ENCODE peak calls at places on chromosome 2, in seven cellular contexts. F is mesendoderm, V is IMR-90, O is trophoblast cell, Y is neuronal stem cell, I is H1, D is H9. J is an unnamed sample.
A peak's percentile ranks its signal among the peaks of the same experiment; 100 is the strongest.

GRCh38 chr2:147297820-147298219 is 547.0 kb upstream of the ACVR2A start:
- DNase-seq in O (no peak), Y (no peak), V (no peak), F (no peak), D (no peak), I (no peak), J (no peak)

GRCh38 chr2:10913501-10914271 is 2.0 kb downstream of the KCNF1 start:
- DNase-seq in V (no peak), D (peak; percentile 29), O (no peak), F (no peak), Y (no peak), I (no peak), J (no peak)

GRCh38 chr2:102765061-102765460 is 3.2 kb downstream of the TMEM182 start:
- DNase-seq in V (no peak), Y (no peak), F (no peak), D (no peak), I (no peak), O (no peak), J (no peak)

GRCh38 chr2:233676046-233676445 is 4.3 kb downstream of the UGT1A9 start:
- DNase-seq in V (no peak), I (no peak), O (no peak), D (no peak), F (no peak), Y (no peak), J (no peak)

GRCh38 chr2:33607137-33607781 is 8.2 kb upstream of the FAM98A start:
- DNase-seq in F (peak; percentile 47), O (no peak), D (peak; percentile 88), V (no peak), I (peak; percentile 78), Y (no peak), J (no peak)

GRCh38 chr2:201901770-201902169 is 95.4 kb downstream of the CDK15 start:
- DNase-seq in I (no peak), D (no peak), O (no peak), Y (no peak), F (peak; percentile 77), V (no peak), J (no peak)

GRCh38 chr2:46831037-46831868 is 84.4 kb downstream of the MCFD2 start:
- DNase-seq in V (peak; percentile 76), D (no peak), O (no peak), Y (no peak), I (no peak), F (no peak), J (peak; percentile 73)

GRCh38 chr2:237260032-237260431 is 153.9 kb downstream of the COL6A3 start:
- DNase-seq in F (no peak), D (no peak), I (no peak), O (no peak), Y (no peak), V (peak; percentile 68), J (no peak)

GRCh38 chr2:75716406-75716805 is 5.7 kb upstream of the GCFC2 start:
- DNase-seq in V (no peak), D (no peak), I (no peak), O (no peak), Y (no peak), F (no peak), J (no peak)

GRCh38 chr2:176769499-176770350 is 442.9 kb upstream of the HNRNPA3 start:
- DNase-seq in Y (no peak), F (no peak), O (no peak), I (no peak), D (no peak), V (no peak), J (no peak)

GRCh38 chr2:175999283-175999819 is 2.7 kb downstream of the LNPK start:
- DNase-seq in V (no peak), Y (no peak), O (no peak), I (no peak), F (no peak), D (no peak), J (peak; percentile 20)

GRCh38 chr2:131431336-131431735 is 44.6 kb upstream of the TUBA3D start:
- DNase-seq in F (no peak), V (peak; percentile 54), D (no peak), Y (no peak), I (no peak), O (no peak), J (no peak)

GRCh38 chr2:175854665-175855064 is 147.4 kb downstream of the LNPK start:
- DNase-seq in D (no peak), O (no peak), V (no peak), I (no peak), Y (no peak), F (no peak), J (no peak)

GRCh38 chr2:68747413-68747812 is 12.8 kb downstream of the ARHGAP25 start:
- DNase-seq in V (no peak), D (peak; percentile 11), Y (no peak), I (peak; percentile 13), F (no peak), O (no peak), J (no peak)

GRCh38 chr2:37583867-37584266 is 87.6 kb downstream of the CDC42EP3 start:
- DNase-seq in Y (peak; percentile 5), V (peak; percentile 74), O (no peak), F (peak; percentile 27), D (no peak), I (no peak), J (peak; percentile 71)

GRCh38 chr2:44943693-44944101 is 2.2 kb downstream of the SIX3 start:
- DNase-seq in Y (no peak), D (peak; percentile 61), F (peak; percentile 71), V (no peak), O (no peak), I (no peak), J (no peak)

GRCh38 chr2:109352066-109352897 is 223.3 kb downstream of the SH3RF3 start:
- DNase-seq in O (no peak), F (no peak), Y (no peak), D (no peak), V (no peak), I (peak; percentile 34), J (no peak)

GRCh38 chr2:33412920-33413319 is 63.5 kb upstream of the RASGRP3 start:
- DNase-seq in D (no peak), I (no peak), F (peak; percentile 53), V (peak; percentile 76), O (no peak), Y (no peak), J (peak; percentile 80)

GRCh38 chr2:186503827-186504606 is 18.0 kb downstream of the ZC3H15 start:
- DNase-seq in O (no peak), D (no peak), I (no peak), Y (no peak), V (peak; percentile 37), F (peak; percentile 24), J (peak; percentile 58)

GRCh38 chr2:100987536-100987935 is 14.6 kb upstream of the RPL31 start:
- DNase-seq in I (no peak), V (no peak), F (no peak), O (peak; percentile 47), D (no peak), Y (no peak), J (no peak)

GRCh38 chr2:237596856-237597679 is 6.5 kb upstream of the RAB17 start:
- DNase-seq in I (no peak), O (no peak), V (no peak), Y (no peak), D (peak; percentile 24), F (no peak), J (no peak)

GRCh38 chr2:241864897-241865213 is 4.7 kb upstream of the RTP5 start:
- DNase-seq in O (no peak), D (no peak), F (no peak), I (no peak), Y (no peak), V (no peak), J (no peak)

GRCh38 chr2:241863021-241863954 is 4.6 kb upstream of the PDCD1 start:
- DNase-seq in V (peak; percentile 55), F (no peak), I (no peak), D (no peak), Y (no peak), O (no peak), J (no peak)

GRCh38 chr2:241865957-241866858 is 3.3 kb upstream of the RTP5 start:
- DNase-seq in D (peak; percentile 63), V (peak; percentile 16), O (no peak), F (peak; percentile 67), I (peak; percentile 75), Y (peak; percentile 58), J (peak; percentile 21)

GRCh38 chr2:241865416-241865956 is 4.0 kb upstream of the RTP5 start:
- DNase-seq in V (no peak), I (no peak), F (peak; percentile 13), Y (no peak), O (no peak), D (no peak), J (no peak)

GRCh38 chr2:241864168-241864896 is 5.2 kb upstream of the RTP5 start:
- DNase-seq in Y (no peak), D (no peak), I (no peak), F (no peak), V (no peak), O (no peak), J (no peak)
- H4K8ac ChIP-seq in Y (peak overlapping the region; percentile 54), D (peak overlapping the region; percentile 60), I (no peak overlapping the region), F (no peak overlapping the region), V (no peak overlapping the region), O (no peak overlapping the region), J (peak overlapping the region; percentile 45)

GRCh38 chr2:165852394-165852793 is 58.3 kb upstream of the GALNT3 start:
- DNase-seq in D (no peak), I (no peak), O (no peak), F (no peak), Y (no peak), V (no peak), J (no peak)

GRCh38 chr2:165863816-165864221 is 69.8 kb upstream of the GALNT3 start:
- DNase-seq in V (no peak), O (no peak), I (no peak), Y (no peak), F (peak; percentile 10), D (no peak), J (no peak)

DNA sequence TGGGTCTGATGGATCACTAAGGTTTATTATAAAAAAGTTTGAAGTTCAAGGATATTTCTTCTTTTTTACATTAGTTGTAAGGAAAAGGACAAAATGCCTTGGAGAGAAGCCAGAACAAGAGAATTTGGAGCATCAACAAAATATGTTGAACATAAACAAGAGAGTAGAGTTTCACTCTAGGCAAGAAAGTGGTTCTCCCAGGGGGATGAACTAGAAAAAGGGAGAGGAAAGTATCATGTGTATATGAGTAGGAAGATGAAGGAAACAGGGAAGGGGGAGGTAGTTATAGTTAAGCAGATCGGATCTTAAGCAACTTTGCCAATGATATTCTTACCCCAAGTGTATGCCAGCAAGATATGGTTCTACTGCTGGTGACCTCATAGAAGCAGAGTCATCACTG is 63.8 kb upstream of the GALNT3 start:
- DNase-seq in D (no peak), Y (no peak), I (no peak), F (no peak), O (no peak), V (peak; percentile 84), J (peak; percentile 40)
- H2BK5ac ChIP-seq in D (no peak overlapping the region), Y (no peak overlapping the region), I (no peak overlapping the region), F (no peak overlapping the region), O (no peak overlapping the region), V (peak overlapping the region; percentile 47), J (no peak overlapping the region)

DNA sequence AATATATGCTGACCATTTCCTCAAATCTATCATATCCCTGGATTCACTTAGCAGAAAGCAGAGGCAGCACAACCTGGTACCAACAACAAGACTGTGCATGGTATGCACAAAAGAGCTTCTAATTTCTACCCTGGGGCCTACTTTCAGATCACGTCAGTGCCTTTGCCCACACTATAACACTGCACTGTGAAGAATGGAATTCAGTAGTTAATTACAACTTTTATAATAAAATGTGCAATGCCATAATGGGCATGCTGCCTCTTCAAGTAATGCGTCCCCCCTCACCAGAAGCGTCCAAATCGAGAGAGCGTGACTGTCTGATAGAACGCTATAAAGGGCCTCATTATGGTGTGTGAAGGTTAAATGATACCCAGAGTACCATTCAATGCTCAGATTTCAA is 328.1 kb upstream of the PKDCC start:
- DNase-seq in V (no peak), F (no peak), I (no peak), Y (no peak), D (no peak), O (no peak), J (no peak)
- H4K8ac ChIP-seq in V (no peak overlapping the region), F (no peak overlapping the region), I (no peak overlapping the region), Y (no peak overlapping the region), D (no peak overlapping the region), O (no peak overlapping the region), J (no peak overlapping the region)

GRCh38 chr2:217723981-217724380 is 278.8 kb downstream of the TNS1 start:
- DNase-seq in F (no peak), V (no peak), Y (no peak), D (no peak), O (no peak), I (no peak), J (no peak)
- H2BK5ac ChIP-seq in F (no peak overlapping the region), V (no peak overlapping the region), Y (no peak overlapping the region), D (no peak overlapping the region), O (no peak overlapping the region), I (no peak overlapping the region), J (no peak overlapping the region)